ENCODE peak calls at places on chromosomes 13 and 19, in five cellular contexts. B is epithelial cell of esophagus, Y is osteocyte, O is GM19239, V is neural crest cell. H is an unnamed sample.

GRCh38 chr13:106619688-106620555 is 52.0 kb upstream of the ARGLU1 start:
- DNase-seq in B (peak; percentile 69), O (peak; percentile 33), V (peak; percentile 9), Y (no peak), H (peak; percentile 71)

GRCh38 chr19:14090509-14091085 is at the start of gene SAMD1:
- DNase-seq in Y (peak; percentile 91), V (peak; percentile 58), B (peak; percentile 87), O (peak; percentile 81), H (no peak)

GRCh38 chr19:35015576-35016351 is 14.5 kb upstream of the SCN1B start:
- DNase-seq in Y (no peak), B (no peak), V (no peak), O (no peak), H (no peak)

GRCh38 chr19:21202865-21203494 is 61.1 kb downstream of the ZNF431 start:
- DNase-seq in B (peak; percentile 60), V (peak; percentile 13), Y (no peak), O (no peak), H (no peak)

GRCh38 chr19:38544569-38545315 is 73.0 kb downstream of the MAP4K1 start:
- DNase-seq in Y (no peak), O (peak; percentile 57), B (no peak), V (no peak), H (peak; percentile 24)

GRCh38 chr19:19628499-19629134 is 597 bp upstream of the LPAR2 start:
- DNase-seq in B (peak; percentile 92), V (peak; percentile 70), Y (no peak), O (no peak), H (peak; percentile 96)

GRCh38 chr13:97627566-97627965 is 193.6 kb downstream of the RAP2A start:
- DNase-seq in B (peak; percentile 51), V (no peak), O (no peak), Y (no peak), H (no peak)

GRCh38 chr13:21511841-21512240 is 52.7 kb upstream of the ZDHHC20 start:
- DNase-seq in B (peak; percentile 93), Y (no peak), O (no peak), V (no peak), H (no peak)

GRCh38 chr19:55305491-55305890 is 19.6 kb downstream of the TMEM150B start:
- DNase-seq in V (no peak), B (peak; percentile 46), Y (no peak), O (peak; percentile 75), H (peak; percentile 27)

GRCh38 chr13:32042567-32042966 is 11.0 kb downstream of the FRY start:
- DNase-seq in O (no peak), Y (no peak), V (no peak), B (no peak), H (no peak)

GRCh38 chr19:32674153-32674958 is 624 bp downstream of the ANKRD27 start:
- DNase-seq in V (no peak), O (no peak), B (no peak), Y (no peak), H (no peak)

GRCh38 chr13:40076765-40077362 is 421.4 kb downstream of the COG6 start:
- DNase-seq in B (peak; percentile 90), O (no peak), V (no peak), Y (no peak), H (no peak)

GRCh38 chr13:87398047-87398446 is 273.1 kb upstream of the SLITRK5 start:
- DNase-seq in Y (no peak), B (no peak), V (no peak), O (no peak), H (no peak)

GRCh38 chr13:48320906-48321510 is 17.5 kb downstream of the RB1 start:
- DNase-seq in V (no peak), Y (no peak), O (no peak), B (no peak), H (no peak)

GRCh38 chr13:100836696-100837095 is 162.1 kb upstream of the TMTC4 start:
- DNase-seq in O (no peak), V (no peak), Y (no peak), B (no peak), H (no peak)

GRCh38 chr13:76832258-76832988 is 53.8 kb downstream of the KCTD12 start:
- DNase-seq in O (no peak), V (no peak), Y (no peak), B (no peak), H (no peak)

GRCh38 chr13:40666905-40667621 is 622 bp upstream of the FOXO1 start:
- DNase-seq in Y (no peak), B (no peak), O (no peak), V (peak; percentile 66), H (peak; percentile 75)

GRCh38 chr19:6530385-6531162 is at the start of gene TNFSF9:
- DNase-seq in V (peak; percentile 97), Y (peak; percentile 96), B (peak; percentile 87), O (no peak), H (peak; percentile 62)

GRCh38 chr19:17778621-17779280 is 16.2 kb upstream of the B3GNT3 start:
- DNase-seq in B (peak; percentile 43), V (no peak), Y (no peak), O (no peak), H (no peak)

GRCh38 chr13:26469602-26470001 is 87.9 kb upstream of the WASF3 start:
- DNase-seq in B (no peak), V (no peak), Y (peak; percentile 53), O (no peak), H (no peak)

GRCh38 chr19:18939922-18940775 is 868 bp downstream of the HOMER3 start:
- DNase-seq in B (peak; percentile 71), Y (no peak), O (no peak), V (peak; percentile 35), H (peak; percentile 20)

GRCh38 chr19:35088514-35088913 is 27.1 kb upstream of the FXYD3 start:
- DNase-seq in Y (no peak), B (peak; percentile 90), O (no peak), V (no peak), H (peak; percentile 89)

GRCh38 chr13:29562762-29563161 is 32.7 kb downstream of the SLC7A1 start:
- DNase-seq in Y (no peak), O (no peak), V (no peak), B (no peak), H (no peak)

GRCh38 chr13:112968380-112968909 is 569 bp upstream of the MCF2L start:
- DNase-seq in V (no peak), O (no peak), Y (no peak), B (no peak), H (no peak)

GRCh38 chr13:59144700-59145099 is 1019.0 kb downstream of the DIAPH3 start:
- DNase-seq in Y (no peak), O (no peak), B (no peak), V (no peak), H (no peak)

GRCh38 chr19:870963-871401 is 11.5 kb downstream of the CFD start:
- DNase-seq in V (no peak), Y (peak; percentile 89), B (no peak), O (no peak), H (no peak)

GRCh38 chr19:6212403-6213265 is 67.1 kb downstream of the MLLT1 start:
- DNase-seq in V (no peak), Y (no peak), O (no peak), B (no peak), H (peak; percentile 48)

GRCh38 chr13:76338003-76338402 is 548.2 kb downstream of the KCTD12 start:
- DNase-seq in Y (no peak), V (no peak), B (no peak), O (no peak), H (no peak)

GRCh38 chr19:29598496-29598895 is 7.6 kb upstream of the POP4 start:
- DNase-seq in V (no peak), O (no peak), B (no peak), Y (no peak), H (no peak)

GRCh38 chr13:38147050-38147449 is 202.6 kb upstream of the UFM1 start:
- DNase-seq in V (no peak), O (no peak), Y (no peak), B (no peak), H (no peak)

GRCh38 chr13:34779171-34779570 is 162.9 kb upstream of the NBEA start:
- DNase-seq in V (no peak), B (no peak), O (no peak), Y (no peak), H (peak; percentile 9)

GRCh38 chr13:31919241-31919640 is 112.3 kb upstream of the FRY start:
- DNase-seq in B (no peak), Y (no peak), V (no peak), O (no peak), H (no peak)

GRCh38 chr13:50090211-50090610 is 75.0 kb downstream of the KCNRG start:
- DNase-seq in V (no peak), O (no peak), Y (no peak), B (no peak), H (no peak)